ENCODE peak calls at places on chromosomes 6 and 20, in four cellular contexts. A, L, Z and J are unnamed samples.

GRCh38 chr6:53195048-53195447 is 46.4 kb upstream of the GCM1 start:
- DNase-seq in A (no peak), L (no peak), Z (no peak), J (no peak)

GRCh38 chr20:56731041-56731440 is 101.9 kb downstream of the TFAP2C start:
- DNase-seq in A (no peak), L (no peak), Z (no peak), J (no peak)

GRCh38 chr20:40251284-40251932 is 437.6 kb downstream of the MAFB start:
- DNase-seq in A (no peak), L (no peak), Z (no peak), J (peak; percentile 41)

GRCh38 chr6:112485813-112486212 is 138.7 kb downstream of the RFPL4B start:
- DNase-seq in A (no peak), L (no peak), Z (no peak), J (no peak)

GRCh38 chr6:87277123-87277522 is 45.3 kb upstream of the SMIM8 start:
- DNase-seq in A (no peak), L (no peak), Z (no peak), J (no peak)

GRCh38 chr6:145015739-145016558 is 719.4 kb downstream of the EPM2A start:
- DNase-seq in A (peak; percentile 77), L (peak; percentile 52), Z (no peak), J (peak; percentile 88)

GRCh38 chr20:25008388-25009217 is 16.1 kb upstream of the APMAP start:
- DNase-seq in A (no peak), L (no peak), Z (no peak), J (no peak)

GRCh38 chr20:45972500-45973183 is 639 bp upstream of the ZNF335 start:
- DNase-seq in A (no peak), L (no peak), Z (no peak), J (peak; percentile 96)

GRCh38 chr20:4817230-4817671 is 95.5 kb downstream of the PRND start:
- DNase-seq in A (no peak), L (no peak), Z (no peak), J (peak; percentile 12)

GRCh38 chr6:128461517-128461916 is 58.9 kb downstream of the PTPRK start:
- DNase-seq in A (no peak), L (no peak), Z (no peak), J (no peak)

GRCh38 chr6:128465368-128466343 is 54.7 kb downstream of the PTPRK start:
- DNase-seq in A (no peak), L (no peak), Z (no peak), J (no peak)

GRCh38 chr6:128463942-128464341 is 56.5 kb downstream of the PTPRK start:
- DNase-seq in A (no peak), L (no peak), Z (no peak), J (peak; percentile 30)

DNA sequence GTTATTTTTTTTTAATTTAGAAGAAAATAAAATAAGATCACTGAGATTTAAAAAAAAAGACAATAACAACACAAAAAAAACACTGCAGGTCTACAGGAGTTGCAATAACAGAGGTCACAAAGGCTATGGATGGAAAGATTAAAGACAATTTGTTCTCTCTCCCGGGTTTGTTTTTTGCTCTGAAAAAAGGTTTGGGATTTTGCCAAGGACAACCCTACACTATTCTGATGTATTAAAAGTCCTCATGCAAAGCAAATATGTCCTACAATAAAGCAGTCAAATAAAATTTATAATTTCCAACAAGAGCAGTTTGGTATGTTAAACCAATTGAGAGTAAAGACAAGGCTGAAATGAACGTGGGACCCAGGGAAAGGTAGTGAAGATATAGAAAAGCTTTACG is 55.6 kb downstream of the PTPRK start:
- DNase-seq in A (no peak), L (no peak), Z (no peak), J (no peak)
- TF ChIP-seq CTCF in A (no peak), L (no peak), Z (no peak), J (no peak)

GRCh38 chr6:165861226-165861625 is 198.2 kb upstream of the PDE10A start:
- DNase-seq in A (no peak), L (no peak), Z (no peak), J (no peak)

GRCh38 chr6:165854061-165854862 is 191.2 kb upstream of the PDE10A start:
- DNase-seq in A (no peak), L (no peak), Z (no peak), J (no peak)

GRCh38 chr6:165855856-165856255 is 192.8 kb upstream of the PDE10A start:
- DNase-seq in A (no peak), L (no peak), Z (no peak), J (no peak)

GRCh38 chr6:165854863-165855593 is 192.0 kb upstream of the PDE10A start:
- DNase-seq in A (no peak), L (no peak), Z (no peak), J (no peak)

DNA sequence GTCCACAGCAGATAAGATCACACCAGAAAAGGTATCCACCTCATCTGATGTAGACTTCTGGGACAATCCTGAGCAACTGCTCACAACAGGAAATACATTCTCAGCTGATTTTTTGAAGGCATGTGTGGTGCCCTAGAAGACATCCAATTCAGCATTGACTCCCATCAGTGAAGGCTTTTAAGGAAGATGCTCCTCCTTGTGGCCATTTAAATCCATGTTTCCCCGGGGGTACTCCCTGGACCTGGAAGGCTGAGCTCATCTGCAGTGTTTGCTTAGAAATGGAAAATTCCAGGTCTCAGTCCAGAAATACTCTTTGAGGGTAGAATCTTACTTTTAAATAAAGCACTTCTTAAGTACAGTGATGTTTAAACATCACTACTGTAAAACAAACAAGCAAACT is 195.5 kb upstream of the PDE10A start:
- DNase-seq in A (no peak), L (no peak), Z (no peak), J (no peak)
- TF ChIP-seq CTCF in A (no peak), L (no peak), Z (no peak), J (no peak)

DNA sequence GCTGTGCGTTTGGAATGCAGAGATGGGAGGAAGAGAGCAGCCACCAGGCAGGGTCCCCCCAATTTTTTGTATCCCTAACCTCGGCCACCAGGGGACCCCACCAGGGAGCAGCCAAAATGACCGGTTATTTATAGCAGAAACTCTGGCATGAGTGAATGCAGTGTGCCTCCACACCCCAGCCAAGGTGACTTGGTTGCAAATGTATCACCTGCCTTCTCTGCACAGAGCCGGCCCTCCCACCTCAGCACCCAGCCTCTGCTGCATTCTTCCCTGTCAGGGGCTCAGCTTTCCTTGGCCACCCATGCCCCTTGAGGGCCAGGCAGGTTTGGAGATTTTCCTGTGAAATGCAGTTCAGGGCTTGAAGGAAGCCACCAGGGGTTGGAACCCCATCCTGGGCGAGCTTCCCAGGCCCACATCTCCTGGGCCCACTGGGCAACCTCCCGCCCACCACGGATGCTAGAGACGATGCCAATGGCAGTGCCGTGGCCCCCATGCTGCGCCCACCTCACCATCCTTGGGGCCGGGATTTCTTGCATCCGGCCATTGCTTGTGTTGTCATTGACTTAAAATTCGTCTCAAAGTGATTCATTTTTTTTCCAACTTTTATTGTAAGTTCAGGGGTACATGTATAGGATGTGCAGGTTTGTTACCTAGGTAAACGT is 291.6 kb downstream of the TAF4 start:
- DNase-seq in A (no peak), L (no peak), Z (no peak), J (no peak)
- TF ChIP-seq CTCF in A (no peak), L (no peak), Z (no peak), J (no peak)

DNA sequence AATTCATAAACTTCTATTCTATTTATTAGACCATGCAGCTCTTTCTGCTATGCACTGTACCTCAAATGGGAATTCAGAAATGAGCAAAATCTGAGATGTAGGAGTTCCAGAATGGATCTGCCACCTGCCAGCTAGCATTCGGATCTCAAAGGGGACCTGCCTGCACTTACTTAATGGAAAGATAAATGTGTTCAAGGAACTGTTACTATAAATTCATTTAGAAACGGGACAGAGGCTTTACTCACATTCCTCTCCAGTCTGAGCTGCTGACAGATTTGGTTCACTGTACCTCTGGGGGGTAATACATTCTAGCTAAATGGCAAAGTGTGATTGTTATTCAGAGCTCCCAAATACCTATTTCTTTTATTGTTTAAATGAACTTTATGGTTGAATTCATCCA is 384.1 kb downstream of the GRIK2 start:
- DNase-seq in A (no peak), L (no peak), Z (no peak), J (no peak)
- TF ChIP-seq CTCF in A (no peak), L (no peak), Z (no peak), J (no peak)

DNA sequence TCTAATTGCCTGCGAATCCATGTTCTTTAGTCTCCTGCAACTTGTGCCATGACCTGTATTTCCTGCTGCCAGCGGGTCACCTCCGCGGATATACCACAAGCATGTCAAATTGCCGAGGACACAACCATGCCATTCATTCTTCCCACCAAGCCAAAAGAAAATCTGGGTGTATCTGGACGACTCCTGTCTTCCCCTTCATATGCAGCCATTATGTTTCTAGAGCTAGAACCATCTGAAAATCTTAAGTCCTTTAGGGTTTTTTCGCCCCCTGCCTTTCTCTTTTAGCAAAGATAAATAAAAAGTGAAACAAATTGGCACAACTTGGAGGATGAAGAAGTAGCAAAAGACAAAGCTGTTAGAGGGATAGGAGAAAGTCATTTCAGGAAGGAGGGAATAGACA is 242.6 kb downstream of the ARID1B start:
- DNase-seq in A (no peak), L (no peak), Z (peak; percentile 35), J (no peak)
- TF ChIP-seq CTCF in A (no peak), L (no peak), Z (peak; percentile 26), J (peak; percentile 22)